ENCODE peak calls at places on chromosomes 13 and 19, in ten cellular contexts. One of them, this sample, is unnamed.
A peak's percentile ranks its signal among the peaks of the same experiment; 100 is the strongest.

GRCh38 chr13:19607523-19608078 is 25.9 kb upstream of the MPHOSPH8 start:
- DNase-seq in NCI-H2029 treated with DMSO at 0.1 percent for 48 hours: no peak
- DNase-seq in EH: no peak
- DNase-seq in tibial artery: no peak
- DNase-seq in sciatic nerve: no peak
- DNase-seq in HL-60: no peak
- DNase-seq in stimulated activated CD4-positive, alpha-beta T cell treated with anti-CD3 and anti-CD28 coated beads, Interleukin-4, amount 100 ng/mL, for 1 hour: no peak
- DNase-seq in fibroblast of gingiva: no peak
- DNase-seq in bronchial epithelial cell: no peak
- DNase-seq in body of pancreas: no peak
- DNase-seq in this sample: no peak

GRCh38 chr13:41505209-41505835 is 48.0 kb downstream of the RGCC start:
- DNase-seq in NCI-H2029 treated with DMSO at 0.1 percent for 48 hours: no peak
- DNase-seq in EH: peak; percentile 94
- DNase-seq in tibial artery: no peak
- DNase-seq in sciatic nerve: no peak
- DNase-seq in HL-60: no peak
- DNase-seq in stimulated activated CD4-positive, alpha-beta T cell treated with anti-CD3 and anti-CD28 coated beads, Interleukin-4, amount 100 ng/mL, for 1 hour: no peak
- DNase-seq in fibroblast of gingiva: peak; percentile 91
- DNase-seq in bronchial epithelial cell: peak; percentile 68
- DNase-seq in body of pancreas: no peak
- DNase-seq in this sample: no peak

GRCh38 chr19:32819415-32820400 is 49.9 kb downstream of the SLC7A9 start:
- DNase-seq in NCI-H2029 treated with DMSO at 0.1 percent for 48 hours: no peak
- DNase-seq in EH: no peak
- DNase-seq in tibial artery: no peak
- DNase-seq in sciatic nerve: no peak
- DNase-seq in HL-60: no peak
- DNase-seq in stimulated activated CD4-positive, alpha-beta T cell treated with anti-CD3 and anti-CD28 coated beads, Interleukin-4, amount 100 ng/mL, for 1 hour: no peak
- DNase-seq in fibroblast of gingiva: no peak
- DNase-seq in bronchial epithelial cell: no peak
- DNase-seq in body of pancreas: no peak
- DNase-seq in this sample: no peak

GRCh38 chr13:37869756-37870488 is at the start of gene TRPC4:
- DNase-seq in NCI-H2029 treated with DMSO at 0.1 percent for 48 hours: peak; percentile 5
- DNase-seq in EH: peak; percentile 87
- DNase-seq in tibial artery: peak; percentile 81
- DNase-seq in sciatic nerve: no peak
- DNase-seq in HL-60: no peak
- DNase-seq in stimulated activated CD4-positive, alpha-beta T cell treated with anti-CD3 and anti-CD28 coated beads, Interleukin-4, amount 100 ng/mL, for 1 hour: peak; percentile 2
- DNase-seq in fibroblast of gingiva: peak; percentile 26
- DNase-seq in bronchial epithelial cell: peak; percentile 41
- DNase-seq in body of pancreas: peak; percentile 58
- DNase-seq in this sample: peak; percentile 11

GRCh38 chr19:18160441-18160791 is 7.5 kb downstream of the PIK3R2 start:
- DNase-seq in NCI-H2029 treated with DMSO at 0.1 percent for 48 hours: no peak
- DNase-seq in EH: no peak
- DNase-seq in tibial artery: no peak
- DNase-seq in sciatic nerve: no peak
- DNase-seq in HL-60: no peak
- DNase-seq in stimulated activated CD4-positive, alpha-beta T cell treated with anti-CD3 and anti-CD28 coated beads, Interleukin-4, amount 100 ng/mL, for 1 hour: no peak
- DNase-seq in fibroblast of gingiva: no peak
- DNase-seq in bronchial epithelial cell: no peak
- DNase-seq in body of pancreas: no peak
- DNase-seq in this sample: no peak

GRCh38 chr13:62094937-62095336 is 679.3 kb upstream of the PCDH20 start:
- DNase-seq in NCI-H2029 treated with DMSO at 0.1 percent for 48 hours: no peak
- DNase-seq in EH: no peak
- DNase-seq in tibial artery: no peak
- DNase-seq in sciatic nerve: no peak
- DNase-seq in HL-60: no peak
- DNase-seq in stimulated activated CD4-positive, alpha-beta T cell treated with anti-CD3 and anti-CD28 coated beads, Interleukin-4, amount 100 ng/mL, for 1 hour: no peak
- DNase-seq in fibroblast of gingiva: no peak
- DNase-seq in bronchial epithelial cell: no peak
- DNase-seq in body of pancreas: no peak
- DNase-seq in this sample: no peak

GRCh38 chr13:52371736-52372247 is 34.2 kb downstream of the THSD1 start:
- DNase-seq in NCI-H2029 treated with DMSO at 0.1 percent for 48 hours: no peak
- DNase-seq in EH: peak; percentile 59
- DNase-seq in tibial artery: no peak
- DNase-seq in sciatic nerve: no peak
- DNase-seq in HL-60: no peak
- DNase-seq in stimulated activated CD4-positive, alpha-beta T cell treated with anti-CD3 and anti-CD28 coated beads, Interleukin-4, amount 100 ng/mL, for 1 hour: no peak
- DNase-seq in fibroblast of gingiva: no peak
- DNase-seq in bronchial epithelial cell: peak; percentile 46
- DNase-seq in body of pancreas: no peak
- DNase-seq in this sample: no peak

GRCh38 chr19:1315470-1316166 is 29.9 kb downstream of the EFNA2 start:
- DNase-seq in NCI-H2029 treated with DMSO at 0.1 percent for 48 hours: no peak
- DNase-seq in EH: peak; percentile 51
- DNase-seq in tibial artery: no peak
- DNase-seq in sciatic nerve: no peak
- DNase-seq in HL-60: peak; percentile 54
- DNase-seq in stimulated activated CD4-positive, alpha-beta T cell treated with anti-CD3 and anti-CD28 coated beads, Interleukin-4, amount 100 ng/mL, for 1 hour: peak; percentile 37
- DNase-seq in fibroblast of gingiva: peak; percentile 42
- DNase-seq in bronchial epithelial cell: no peak
- DNase-seq in body of pancreas: peak; percentile 65
- DNase-seq in this sample: no peak

GRCh38 chr13:102212729-102213128 is 189.1 kb downstream of the FGF14 start:
- DNase-seq in NCI-H2029 treated with DMSO at 0.1 percent for 48 hours: no peak
- DNase-seq in EH: no peak
- DNase-seq in tibial artery: no peak
- DNase-seq in sciatic nerve: no peak
- DNase-seq in HL-60: no peak
- DNase-seq in stimulated activated CD4-positive, alpha-beta T cell treated with anti-CD3 and anti-CD28 coated beads, Interleukin-4, amount 100 ng/mL, for 1 hour: no peak
- DNase-seq in fibroblast of gingiva: no peak
- DNase-seq in bronchial epithelial cell: no peak
- DNase-seq in body of pancreas: no peak
- DNase-seq in this sample: no peak

GRCh38 chr19:50723735-50724521 is 764 bp downstream of the CLEC11A start:
- DNase-seq in NCI-H2029 treated with DMSO at 0.1 percent for 48 hours: no peak
- DNase-seq in EH: peak; percentile 32
- DNase-seq in tibial artery: no peak
- DNase-seq in sciatic nerve: no peak
- DNase-seq in HL-60: no peak
- DNase-seq in stimulated activated CD4-positive, alpha-beta T cell treated with anti-CD3 and anti-CD28 coated beads, Interleukin-4, amount 100 ng/mL, for 1 hour: no peak
- DNase-seq in fibroblast of gingiva: no peak
- DNase-seq in bronchial epithelial cell: no peak
- DNase-seq in body of pancreas: no peak
- DNase-seq in this sample: no peak

GRCh38 chr19:31537136-31537535 is 187.9 kb upstream of the TSHZ3 start:
- DNase-seq in NCI-H2029 treated with DMSO at 0.1 percent for 48 hours: no peak
- DNase-seq in EH: no peak
- DNase-seq in tibial artery: no peak
- DNase-seq in sciatic nerve: no peak
- DNase-seq in HL-60: no peak
- DNase-seq in stimulated activated CD4-positive, alpha-beta T cell treated with anti-CD3 and anti-CD28 coated beads, Interleukin-4, amount 100 ng/mL, for 1 hour: no peak
- DNase-seq in fibroblast of gingiva: no peak
- DNase-seq in bronchial epithelial cell: no peak
- DNase-seq in body of pancreas: no peak
- DNase-seq in this sample: no peak

GRCh38 chr19:53772943-53773342 is 51.2 kb downstream of the NLRP12 start:
- DNase-seq in NCI-H2029 treated with DMSO at 0.1 percent for 48 hours: peak; percentile 4
- DNase-seq in EH: peak; percentile 56
- DNase-seq in tibial artery: no peak
- DNase-seq in sciatic nerve: no peak
- DNase-seq in HL-60: peak; percentile 53
- DNase-seq in stimulated activated CD4-positive, alpha-beta T cell treated with anti-CD3 and anti-CD28 coated beads, Interleukin-4, amount 100 ng/mL, for 1 hour: peak; percentile 26
- DNase-seq in fibroblast of gingiva: peak; percentile 50
- DNase-seq in bronchial epithelial cell: peak; percentile 48
- DNase-seq in body of pancreas: peak; percentile 61
- DNase-seq in this sample: peak; percentile 45

GRCh38 chr13:26558074-26558805 is 757 bp downstream of the WASF3 start:
- DNase-seq in NCI-H2029 treated with DMSO at 0.1 percent for 48 hours: no peak
- DNase-seq in EH: peak; percentile 29
- DNase-seq in tibial artery: no peak
- DNase-seq in sciatic nerve: peak; percentile 59
- DNase-seq in HL-60: no peak
- DNase-seq in stimulated activated CD4-positive, alpha-beta T cell treated with anti-CD3 and anti-CD28 coated beads, Interleukin-4, amount 100 ng/mL, for 1 hour: no peak
- DNase-seq in fibroblast of gingiva: no peak
- DNase-seq in bronchial epithelial cell: no peak
- DNase-seq in body of pancreas: peak; percentile 19
- DNase-seq in this sample: no peak

GRCh38 chr13:29802621-29803020 is 47.8 kb downstream of the UBL3 start:
- DNase-seq in NCI-H2029 treated with DMSO at 0.1 percent for 48 hours: no peak
- DNase-seq in EH: peak; percentile 54
- DNase-seq in tibial artery: no peak
- DNase-seq in sciatic nerve: no peak
- DNase-seq in HL-60: no peak
- DNase-seq in stimulated activated CD4-positive, alpha-beta T cell treated with anti-CD3 and anti-CD28 coated beads, Interleukin-4, amount 100 ng/mL, for 1 hour: no peak
- DNase-seq in fibroblast of gingiva: no peak
- DNase-seq in bronchial epithelial cell: peak; percentile 12
- DNase-seq in body of pancreas: no peak
- DNase-seq in this sample: no peak

GRCh38 chr19:50204811-50205675 is 1.6 kb downstream of the MYH14 start:
- DNase-seq in NCI-H2029 treated with DMSO at 0.1 percent for 48 hours: peak; percentile 67
- DNase-seq in EH: no peak
- DNase-seq in tibial artery: no peak
- DNase-seq in sciatic nerve: no peak
- DNase-seq in HL-60: no peak
- DNase-seq in stimulated activated CD4-positive, alpha-beta T cell treated with anti-CD3 and anti-CD28 coated beads, Interleukin-4, amount 100 ng/mL, for 1 hour: peak; percentile 6
- DNase-seq in fibroblast of gingiva: no peak
- DNase-seq in bronchial epithelial cell: no peak
- DNase-seq in body of pancreas: peak; percentile 95
- DNase-seq in this sample: peak; percentile 4

GRCh38 chr13:67283602-67284001 is 53.5 kb upstream of the PCDH9 start:
- DNase-seq in NCI-H2029 treated with DMSO at 0.1 percent for 48 hours: no peak
- DNase-seq in EH: no peak
- DNase-seq in tibial artery: no peak
- DNase-seq in sciatic nerve: no peak
- DNase-seq in HL-60: no peak
- DNase-seq in stimulated activated CD4-positive, alpha-beta T cell treated with anti-CD3 and anti-CD28 coated beads, Interleukin-4, amount 100 ng/mL, for 1 hour: no peak
- DNase-seq in fibroblast of gingiva: no peak
- DNase-seq in bronchial epithelial cell: peak; percentile 11
- DNase-seq in body of pancreas: no peak
- DNase-seq in this sample: no peak

GRCh38 chr19:40906512-40906911 is 24.5 kb upstream of the CYP2A7 start:
- DNase-seq in NCI-H2029 treated with DMSO at 0.1 percent for 48 hours: no peak
- DNase-seq in EH: no peak
- DNase-seq in tibial artery: no peak
- DNase-seq in sciatic nerve: no peak
- DNase-seq in HL-60: no peak
- DNase-seq in stimulated activated CD4-positive, alpha-beta T cell treated with anti-CD3 and anti-CD28 coated beads, Interleukin-4, amount 100 ng/mL, for 1 hour: no peak
- DNase-seq in fibroblast of gingiva: no peak
- DNase-seq in bronchial epithelial cell: no peak
- DNase-seq in body of pancreas: no peak
- DNase-seq in this sample: no peak

GRCh38 chr19:32255566-32256295 is 89.7 kb upstream of the ZNF507 start:
- DNase-seq in NCI-H2029 treated with DMSO at 0.1 percent for 48 hours: no peak
- DNase-seq in EH: no peak
- DNase-seq in tibial artery: no peak
- DNase-seq in sciatic nerve: no peak
- DNase-seq in HL-60: no peak
- DNase-seq in stimulated activated CD4-positive, alpha-beta T cell treated with anti-CD3 and anti-CD28 coated beads, Interleukin-4, amount 100 ng/mL, for 1 hour: no peak
- DNase-seq in fibroblast of gingiva: no peak
- DNase-seq in bronchial epithelial cell: no peak
- DNase-seq in body of pancreas: no peak
- DNase-seq in this sample: no peak